ENCODE peak calls at places on chromosomes 2 and 18, in nine cellular contexts. R is spleen; V is hepatocyte; B is WERI-Rb-1; E is activated CD8-positive, alpha-beta T cell treated with anti-CD3 and anti-CD28 coated beads for 36 hours; U is GM12865; F is BE2C; W is fibroblast of lung; J is PC-9. I is an unnamed sample.

GRCh38 chr2:146193619-146194018 is 1651.2 kb upstream of the ACVR2A start:
- DNase-seq in R (no peak), V (no peak), B (no peak), E (no peak), U (no peak), F (no peak), W (no peak), J (no peak), I (no peak)

GRCh38 chr2:182366625-182367024 is 60.2 kb downstream of the PDE1A start:
- DNase-seq in R (no peak), V (no peak), B (no peak), E (no peak), U (no peak), F (no peak), W (peak), J (no peak), I (no peak)

GRCh38 chr18:61569176-61569892 is 236.1 kb downstream of the CDH20 start:
- DNase-seq in R (no peak), V (no peak), B (no peak), E (peak), U (no peak), F (no peak), W (peak), J (peak), I (no peak)

GRCh38 chr18:7931763-7932162 is 364.6 kb downstream of the PTPRM start:
- DNase-seq in R (no peak), V (no peak), B (no peak), E (no peak), U (no peak), F (no peak), W (no peak), J (no peak), I (no peak)

GRCh38 chr2:235143789-235144188 is 192.0 kb downstream of the SH3BP4 start:
- DNase-seq in R (no peak), V (no peak), B (no peak), E (no peak), U (no peak), F (no peak), W (no peak), J (no peak), I (no peak)

GRCh38 chr18:72634500-72634899 is 90.4 kb upstream of the CBLN2 start:
- DNase-seq in R (no peak), V (no peak), B (no peak), E (no peak), U (no peak), F (no peak), W (no peak), J (no peak), I (no peak)

GRCh38 chr2:9247786-9248185 is 41.2 kb downstream of the ASAP2 start:
- DNase-seq in R (no peak), V (no peak), B (no peak), E (no peak), U (no peak), F (peak), W (no peak), J (no peak), I (no peak)

GRCh38 chr2:127280693-127281092 is 13.3 kb downstream of the ERCC3 start:
- DNase-seq in R (no peak), V (no peak), B (no peak), E (no peak), U (no peak), F (no peak), W (no peak), J (no peak), I (no peak)

GRCh38 chr2:85397925-85398331 is 12.2 kb downstream of the CAPG start:
- DNase-seq in R (peak), V (no peak), B (no peak), E (no peak), U (no peak), F (no peak), W (no peak), J (no peak), I (no peak)

GRCh38 chr2:160433466-160434172 is 60.0 kb downstream of the RBMS1 start:
- DNase-seq in R (no peak), V (peak), B (no peak), E (no peak), U (no peak), F (no peak), W (peak), J (peak), I (no peak)

GRCh38 chr2:237304763-237305514 is 109.0 kb downstream of the COL6A3 start:
- DNase-seq in R (no peak), V (no peak), B (no peak), E (no peak), U (no peak), F (no peak), W (peak), J (no peak), I (no peak)

GRCh38 chr2:173941567-173941966 is 23.6 kb downstream of the SP3 start:
- DNase-seq in R (no peak), V (no peak), B (no peak), E (no peak), U (no peak), F (no peak), W (no peak), J (no peak), I (no peak)

GRCh38 chr2:119691651-119692245 is 12.7 kb downstream of the TMEM177 start:
- DNase-seq in R (peak), V (no peak), B (peak), E (no peak), U (no peak), F (no peak), W (no peak), J (no peak), I (no peak)

GRCh38 chr2:120465012-120465700 is 119.2 kb downstream of the INHBB start:
- DNase-seq in R (peak), V (no peak), B (no peak), E (no peak), U (no peak), F (no peak), W (no peak), J (no peak), I (no peak)

GRCh38 chr2:23220687-23221086 is 164.3 kb upstream of the KLHL29 start:
- DNase-seq in R (no peak), V (no peak), B (no peak), E (no peak), U (no peak), F (no peak), W (no peak), J (no peak), I (no peak)

GRCh38 chr2:209094221-209094620 is 329.6 kb upstream of the MAP2 start:
- DNase-seq in R (no peak), V (no peak), B (no peak), E (no peak), U (no peak), F (no peak), W (no peak), J (no peak), I (no peak)

GRCh38 chr2:33395660-33396249 is 80.7 kb upstream of the RASGRP3 start:
- DNase-seq in R (no peak), V (peak), B (peak), E (peak), U (peak), F (peak), W (peak), J (no peak), I (peak)
- TF ChIP-seq CTCF in R (peak), V (peak), B (peak), E (peak), U (peak), F (peak), W (peak), J (peak), I (peak)

GRCh38 chr2:78351208-78351607 is 674.3 kb upstream of the REG3G start:
- DNase-seq in R (no peak), V (peak), B (no peak), E (no peak), U (no peak), F (no peak), W (no peak), J (no peak), I (no peak)
- TF ChIP-seq CTCF in R (no peak), V (peak), B (no peak), E (no peak), U (no peak), F (peak), W (no peak), J (peak), I (no peak)

GRCh38 chr2:69177785-69178636 is 165.0 kb downstream of the ANTXR1 start:
- DNase-seq in R (peak), V (peak), B (peak), E (peak), U (no peak), F (peak), W (peak), J (peak), I (no peak)
- TF ChIP-seq CTCF in R (no peak), V (no peak), B (no peak), E (no peak), U (no peak), F (no peak), W (no peak), J (no peak), I (no peak)

DNA sequence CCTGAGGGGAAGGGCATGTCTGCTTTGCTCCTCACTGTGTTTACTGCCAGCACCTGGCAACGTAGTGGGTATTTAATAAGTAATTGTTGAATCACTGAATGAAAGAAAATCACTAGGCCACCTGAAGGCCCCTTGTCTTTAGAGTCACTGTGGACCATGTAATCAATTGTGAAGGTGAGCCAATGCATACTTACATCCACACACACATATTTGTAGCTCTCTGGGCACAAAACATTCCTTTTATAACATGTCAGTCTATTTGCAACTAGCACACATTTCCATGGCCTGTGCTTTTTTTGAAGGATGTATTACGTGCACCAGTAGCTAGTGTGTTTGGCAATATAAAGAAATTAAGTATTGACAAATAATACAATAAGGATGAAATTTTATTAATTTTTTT is 11.2 kb downstream of the ATP8B1 start:
- DNase-seq in R (no peak), V (no peak), B (no peak), E (no peak), U (no peak), F (no peak), W (no peak), J (no peak), I (no peak)
- TF ChIP-seq CTCF in R (no peak), V (no peak), B (no peak), E (no peak), U (no peak), F (no peak), W (no peak), J (no peak), I (no peak)

GRCh38 chr2:12227941-12228608 is 481.6 kb downstream of the LPIN1 start:
- DNase-seq in R (no peak), V (no peak), B (no peak), E (no peak), U (no peak), F (no peak), W (peak), J (no peak), I (no peak)
- TF ChIP-seq CTCF in R (no peak), V (no peak), B (no peak), E (no peak), U (no peak), F (no peak), W (no peak), J (no peak), I (no peak)

DNA sequence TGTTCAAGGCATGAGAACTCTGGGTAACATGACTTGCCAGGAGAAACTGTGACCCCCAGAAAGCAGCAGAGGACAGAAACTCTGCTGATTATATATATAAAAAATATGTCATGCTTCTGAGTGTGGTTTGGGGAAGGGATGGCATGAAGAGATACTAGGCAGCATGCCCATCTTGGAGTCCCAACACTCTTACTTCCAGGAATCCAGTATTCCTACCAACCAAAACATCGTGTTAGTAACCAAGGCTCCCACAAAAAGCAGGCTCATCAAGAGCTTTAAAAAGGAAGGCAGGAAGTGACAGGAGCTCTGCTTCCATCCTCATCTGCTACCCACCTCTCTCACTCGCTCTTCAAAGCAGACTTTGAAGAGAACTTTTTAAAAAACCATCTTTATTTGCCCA is 31.6 kb upstream of the TWIST2 start:
- DNase-seq in R (no peak), V (no peak), B (no peak), E (no peak), U (no peak), F (no peak), W (no peak), J (no peak), I (no peak)
- TF ChIP-seq CTCF in R (no peak), V (no peak), B (no peak), E (no peak), U (no peak), F (no peak), W (no peak), J (no peak), I (no peak)

I was measured in GM13976.